ENCODE peak calls at places on chromosomes 6 and 20, in nine cellular contexts. One of them, this sample, is unnamed.

GRCh38 chr6:33372532-33373123 is 19.0 kb upstream of the KIFC1 start:
- DNase-seq in heart right ventricle: no peak
- DNase-seq in ELR: no peak
- DNase-seq in ovary: no peak
- DNase-seq in CD8-positive, alpha-beta T cell: no peak
- DNase-seq in H4: no peak
- DNase-seq in fibroblast of the aortic adventitia: no peak
- DNase-seq in H7: peak
- DNase-seq in brain microvascular endothelial cell: no peak
- DNase-seq in this sample: no peak

GRCh38 chr6:136696783-136697364 is 95.4 kb downstream of the MAP3K5 start:
- DNase-seq in heart right ventricle: no peak
- DNase-seq in ELR: no peak
- DNase-seq in ovary: no peak
- DNase-seq in CD8-positive, alpha-beta T cell: no peak
- DNase-seq in H4: no peak
- DNase-seq in fibroblast of the aortic adventitia: no peak
- DNase-seq in H7: no peak
- DNase-seq in brain microvascular endothelial cell: no peak
- DNase-seq in this sample: no peak

GRCh38 chr20:60332523-60332922 is 374.3 kb downstream of the CDH26 start:
- DNase-seq in heart right ventricle: no peak
- DNase-seq in ELR: no peak
- DNase-seq in ovary: no peak
- DNase-seq in CD8-positive, alpha-beta T cell: no peak
- DNase-seq in H4: no peak
- DNase-seq in fibroblast of the aortic adventitia: no peak
- DNase-seq in H7: no peak
- DNase-seq in brain microvascular endothelial cell: no peak
- DNase-seq in this sample: no peak

GRCh38 chr6:19866900-19867627 is 29.9 kb downstream of the ID4 start:
- DNase-seq in heart right ventricle: no peak
- DNase-seq in ELR: peak
- DNase-seq in ovary: no peak
- DNase-seq in CD8-positive, alpha-beta T cell: no peak
- DNase-seq in H4: peak
- DNase-seq in fibroblast of the aortic adventitia: no peak
- DNase-seq in H7: no peak
- DNase-seq in brain microvascular endothelial cell: peak
- DNase-seq in this sample: no peak

GRCh38 chr6:109447087-109447486 is 6.6 kb downstream of the SMPD2 start:
- DNase-seq in heart right ventricle: no peak
- DNase-seq in ELR: no peak
- DNase-seq in ovary: no peak
- DNase-seq in CD8-positive, alpha-beta T cell: no peak
- DNase-seq in H4: no peak
- DNase-seq in fibroblast of the aortic adventitia: no peak
- DNase-seq in H7: peak
- DNase-seq in brain microvascular endothelial cell: no peak
- DNase-seq in this sample: no peak

GRCh38 chr6:47242483-47243386 is 67.0 kb downstream of the TNFRSF21 start:
- DNase-seq in heart right ventricle: peak
- DNase-seq in ELR: peak
- DNase-seq in ovary: peak
- DNase-seq in CD8-positive, alpha-beta T cell: peak
- DNase-seq in H4: peak
- DNase-seq in fibroblast of the aortic adventitia: peak
- DNase-seq in H7: peak
- DNase-seq in brain microvascular endothelial cell: peak
- DNase-seq in this sample: peak

GRCh38 chr6:116580198-116580597 is 8.9 kb downstream of the RWDD1 start:
- DNase-seq in heart right ventricle: no peak
- DNase-seq in ELR: peak
- DNase-seq in ovary: no peak
- DNase-seq in CD8-positive, alpha-beta T cell: no peak
- DNase-seq in H4: no peak
- DNase-seq in fibroblast of the aortic adventitia: peak
- DNase-seq in H7: no peak
- DNase-seq in brain microvascular endothelial cell: peak
- DNase-seq in this sample: no peak

GRCh38 chr6:170420791-170421776 is 114.5 kb downstream of the FAM120B start:
- DNase-seq in heart right ventricle: no peak
- DNase-seq in ELR: no peak
- DNase-seq in ovary: no peak
- DNase-seq in CD8-positive, alpha-beta T cell: no peak
- DNase-seq in H4: no peak
- DNase-seq in fibroblast of the aortic adventitia: no peak
- DNase-seq in H7: no peak
- DNase-seq in brain microvascular endothelial cell: no peak
- DNase-seq in this sample: no peak

GRCh38 chr6:47153066-47153755 is 111.1 kb upstream of the ADGRF1 start:
- DNase-seq in heart right ventricle: no peak
- DNase-seq in ELR: peak
- DNase-seq in ovary: no peak
- DNase-seq in CD8-positive, alpha-beta T cell: no peak
- DNase-seq in H4: no peak
- DNase-seq in fibroblast of the aortic adventitia: peak
- DNase-seq in H7: no peak
- DNase-seq in brain microvascular endothelial cell: peak
- DNase-seq in this sample: peak

GRCh38 chr6:82144007-82144851 is 103.3 kb downstream of the IBTK start:
- DNase-seq in heart right ventricle: peak
- DNase-seq in ELR: peak
- DNase-seq in ovary: no peak
- DNase-seq in CD8-positive, alpha-beta T cell: no peak
- DNase-seq in H4: peak
- DNase-seq in fibroblast of the aortic adventitia: peak
- DNase-seq in H7: no peak
- DNase-seq in brain microvascular endothelial cell: peak
- DNase-seq in this sample: peak

GRCh38 chr6:99467509-99468106 is 42.5 kb upstream of the PNISR start:
- DNase-seq in heart right ventricle: no peak
- DNase-seq in ELR: peak
- DNase-seq in ovary: no peak
- DNase-seq in CD8-positive, alpha-beta T cell: no peak
- DNase-seq in H4: peak
- DNase-seq in fibroblast of the aortic adventitia: peak
- DNase-seq in H7: peak
- DNase-seq in brain microvascular endothelial cell: no peak
- DNase-seq in this sample: peak

GRCh38 chr6:8014947-8015346 is 49.2 kb downstream of the BLOC1S5 start:
- DNase-seq in heart right ventricle: no peak
- DNase-seq in ELR: no peak
- DNase-seq in ovary: no peak
- DNase-seq in CD8-positive, alpha-beta T cell: no peak
- DNase-seq in H4: no peak
- DNase-seq in fibroblast of the aortic adventitia: no peak
- DNase-seq in H7: no peak
- DNase-seq in brain microvascular endothelial cell: no peak
- DNase-seq in this sample: no peak

GRCh38 chr6:56613247-56613851 is 29.3 kb downstream of the DST start:
- DNase-seq in heart right ventricle: no peak
- DNase-seq in ELR: no peak
- DNase-seq in ovary: no peak
- DNase-seq in CD8-positive, alpha-beta T cell: no peak
- DNase-seq in H4: no peak
- DNase-seq in fibroblast of the aortic adventitia: no peak
- DNase-seq in H7: no peak
- DNase-seq in brain microvascular endothelial cell: no peak
- DNase-seq in this sample: no peak

GRCh38 chr20:49006446-49006980 is 39.6 kb upstream of the CSE1L start:
- DNase-seq in heart right ventricle: no peak
- DNase-seq in ELR: no peak
- DNase-seq in ovary: no peak
- DNase-seq in CD8-positive, alpha-beta T cell: no peak
- DNase-seq in H4: no peak
- DNase-seq in fibroblast of the aortic adventitia: no peak
- DNase-seq in H7: no peak
- DNase-seq in brain microvascular endothelial cell: no peak
- DNase-seq in this sample: no peak

GRCh38 chr6:114315841-114316595 is 26.8 kb downstream of the HS3ST5 start:
- DNase-seq in heart right ventricle: no peak
- DNase-seq in ELR: no peak
- DNase-seq in ovary: no peak
- DNase-seq in CD8-positive, alpha-beta T cell: no peak
- DNase-seq in H4: no peak
- DNase-seq in fibroblast of the aortic adventitia: no peak
- DNase-seq in H7: no peak
- DNase-seq in brain microvascular endothelial cell: no peak
- DNase-seq in this sample: no peak

GRCh38 chr6:122673345-122673961 is 63.2 kb downstream of the PKIB start:
- DNase-seq in heart right ventricle: no peak
- DNase-seq in ELR: no peak
- DNase-seq in ovary: no peak
- DNase-seq in CD8-positive, alpha-beta T cell: no peak
- DNase-seq in H4: no peak
- DNase-seq in fibroblast of the aortic adventitia: no peak
- DNase-seq in H7: no peak
- DNase-seq in brain microvascular endothelial cell: no peak
- DNase-seq in this sample: peak

GRCh38 chr20:15507151-15507550 is 1066.1 kb downstream of the KIF16B start:
- DNase-seq in heart right ventricle: no peak
- DNase-seq in ELR: no peak
- DNase-seq in ovary: no peak
- DNase-seq in CD8-positive, alpha-beta T cell: no peak
- DNase-seq in H4: no peak
- DNase-seq in fibroblast of the aortic adventitia: no peak
- DNase-seq in H7: no peak
- DNase-seq in brain microvascular endothelial cell: no peak
- DNase-seq in this sample: no peak

GRCh38 chr6:106973841-106974336 is 640 bp downstream of the CD24 start:
- DNase-seq in heart right ventricle: no peak
- DNase-seq in ELR: no peak
- DNase-seq in ovary: no peak
- DNase-seq in CD8-positive, alpha-beta T cell: no peak
- DNase-seq in H4: no peak
- DNase-seq in fibroblast of the aortic adventitia: no peak
- DNase-seq in H7: peak
- DNase-seq in brain microvascular endothelial cell: no peak
- DNase-seq in this sample: no peak

GRCh38 chr20:5489596-5489995 is 172.8 kb upstream of the PROKR2 start:
- DNase-seq in heart right ventricle: no peak
- DNase-seq in ELR: no peak
- DNase-seq in ovary: no peak
- DNase-seq in CD8-positive, alpha-beta T cell: no peak
- DNase-seq in H4: no peak
- DNase-seq in fibroblast of the aortic adventitia: no peak
- DNase-seq in H7: no peak
- DNase-seq in brain microvascular endothelial cell: no peak
- DNase-seq in this sample: peak

GRCh38 chr6:166825553-166826145 is 130.7 kb downstream of the RNASET2 start:
- DNase-seq in heart right ventricle: no peak
- DNase-seq in ELR: peak
- DNase-seq in ovary: no peak
- DNase-seq in CD8-positive, alpha-beta T cell: no peak
- DNase-seq in H4: peak
- DNase-seq in fibroblast of the aortic adventitia: no peak
- DNase-seq in H7: no peak
- DNase-seq in brain microvascular endothelial cell: peak
- DNase-seq in this sample: no peak

GRCh38 chr6:156618600-156619205 is 158.5 kb upstream of the ARID1B start:
- DNase-seq in heart right ventricle: no peak
- DNase-seq in ELR: no peak
- DNase-seq in ovary: no peak
- DNase-seq in CD8-positive, alpha-beta T cell: no peak
- DNase-seq in H4: no peak
- DNase-seq in fibroblast of the aortic adventitia: no peak
- DNase-seq in H7: peak
- DNase-seq in brain microvascular endothelial cell: no peak
- DNase-seq in this sample: no peak

GRCh38 chr20:4795394-4795793 is 73.7 kb downstream of the PRND start:
- DNase-seq in heart right ventricle: no peak
- DNase-seq in ELR: peak
- DNase-seq in ovary: no peak
- DNase-seq in CD8-positive, alpha-beta T cell: no peak
- DNase-seq in H4: peak
- DNase-seq in fibroblast of the aortic adventitia: peak
- DNase-seq in H7: peak
- DNase-seq in brain microvascular endothelial cell: peak
- DNase-seq in this sample: peak

GRCh38 chr20:24678351-24679106 is 209.1 kb downstream of the SYNDIG1 start:
- DNase-seq in heart right ventricle: no peak
- DNase-seq in ELR: no peak
- DNase-seq in ovary: no peak
- DNase-seq in CD8-positive, alpha-beta T cell: no peak
- DNase-seq in H4: no peak
- DNase-seq in fibroblast of the aortic adventitia: no peak
- DNase-seq in H7: no peak
- DNase-seq in brain microvascular endothelial cell: no peak
- DNase-seq in this sample: no peak

GRCh38 chr6:112357801-112358200 is 10.7 kb downstream of the RFPL4B start:
- DNase-seq in heart right ventricle: no peak
- DNase-seq in ELR: peak
- DNase-seq in ovary: no peak
- DNase-seq in CD8-positive, alpha-beta T cell: no peak
- DNase-seq in H4: no peak
- DNase-seq in fibroblast of the aortic adventitia: peak
- DNase-seq in H7: no peak
- DNase-seq in brain microvascular endothelial cell: peak
- DNase-seq in this sample: no peak

GRCh38 chr20:58436868-58437645 is 48.0 kb downstream of the VAPB start:
- DNase-seq in heart right ventricle: no peak
- DNase-seq in ELR: no peak
- DNase-seq in ovary: no peak
- DNase-seq in CD8-positive, alpha-beta T cell: no peak
- DNase-seq in H4: no peak
- DNase-seq in fibroblast of the aortic adventitia: no peak
- DNase-seq in H7: no peak
- DNase-seq in brain microvascular endothelial cell: no peak
- DNase-seq in this sample: no peak

GRCh38 chr6:13522639-13523038 is 35.2 kb upstream of the GFOD1 start:
- DNase-seq in heart right ventricle: no peak
- DNase-seq in ELR: peak
- DNase-seq in ovary: no peak
- DNase-seq in CD8-positive, alpha-beta T cell: no peak
- DNase-seq in H4: no peak
- DNase-seq in fibroblast of the aortic adventitia: no peak
- DNase-seq in H7: no peak
- DNase-seq in brain microvascular endothelial cell: peak
- DNase-seq in this sample: peak

GRCh38 chr6:25922301-25922700 is 8.2 kb downstream of the SLC17A2 start:
- DNase-seq in heart right ventricle: peak
- DNase-seq in ELR: no peak
- DNase-seq in ovary: no peak
- DNase-seq in CD8-positive, alpha-beta T cell: no peak
- DNase-seq in H4: no peak
- DNase-seq in fibroblast of the aortic adventitia: peak
- DNase-seq in H7: no peak
- DNase-seq in brain microvascular endothelial cell: no peak
- DNase-seq in this sample: no peak

GRCh38 chr20:56689318-56689717 is 60.2 kb downstream of the TFAP2C start:
- DNase-seq in heart right ventricle: no peak
- DNase-seq in ELR: peak
- DNase-seq in ovary: no peak
- DNase-seq in CD8-positive, alpha-beta T cell: no peak
- DNase-seq in H4: peak
- DNase-seq in fibroblast of the aortic adventitia: no peak
- DNase-seq in H7: no peak
- DNase-seq in brain microvascular endothelial cell: no peak
- DNase-seq in this sample: no peak

GRCh38 chr20:31844737-31845299 is 586 bp downstream of the FOXS1 start:
- DNase-seq in heart right ventricle: no peak
- DNase-seq in ELR: no peak
- DNase-seq in ovary: no peak
- DNase-seq in CD8-positive, alpha-beta T cell: no peak
- DNase-seq in H4: no peak
- DNase-seq in fibroblast of the aortic adventitia: no peak
- DNase-seq in H7: peak
- DNase-seq in brain microvascular endothelial cell: no peak
- DNase-seq in this sample: no peak

GRCh38 chr20:47568019-47568418 is 66.3 kb downstream of the NCOA3 start:
- DNase-seq in heart right ventricle: peak
- DNase-seq in ELR: peak
- DNase-seq in ovary: peak
- DNase-seq in CD8-positive, alpha-beta T cell: no peak
- DNase-seq in H4: peak
- DNase-seq in fibroblast of the aortic adventitia: peak
- DNase-seq in H7: no peak
- DNase-seq in brain microvascular endothelial cell: peak
- DNase-seq in this sample: no peak

GRCh38 chr6:127786109-127786508 is 114.7 kb downstream of the THEMIS start:
- DNase-seq in heart right ventricle: no peak
- DNase-seq in ELR: no peak
- DNase-seq in ovary: no peak
- DNase-seq in CD8-positive, alpha-beta T cell: no peak
- DNase-seq in H4: no peak
- DNase-seq in fibroblast of the aortic adventitia: peak
- DNase-seq in H7: no peak
- DNase-seq in brain microvascular endothelial cell: no peak
- DNase-seq in this sample: no peak